ENCODE peak calls at places on chromosomes 11 and 22, in four cellular contexts. X is activated effector memory CD4-positive, alpha-beta T cell treated with anti-CD3 and anti-CD28 coated beads, Interleukin-2, amount 50 U/mL, for 16 hours; F is CD8-positive, alpha-beta memory T cell; J is SK-MEL-5. H is an unnamed sample.
A peak's percentile ranks its signal among the peaks of the same experiment; 100 is the strongest.

GRCh38 chr22:24186352-24186740 is 5.1 kb downstream of the SUSD2 start:
- DNase-seq in X (no peak), F (no peak), J (no peak), H (no peak)

GRCh38 chr11:65546217-65546958 is 11.8 kb downstream of the LTBP3 start:
- DNase-seq in J (peak; percentile 48), X (peak; percentile 99), F (peak; percentile 98), H (peak; percentile 95)

GRCh38 chr22:37309221-37310074 is 27.1 kb downstream of the CYTH4 start:
- DNase-seq in X (peak; percentile 77), J (no peak), F (peak; percentile 65), H (no peak)

GRCh38 chr11:35525501-35526175 is at the start of gene PAMR1:
- DNase-seq in X (no peak), J (no peak), F (no peak), H (peak; percentile 77)

GRCh38 chr11:47189100-47189834 is 3.0 kb upstream of the PACSIN3 start:
- DNase-seq in J (peak; percentile 27), X (no peak), F (no peak), H (no peak)

GRCh38 chr22:42399315-42400271 is 32.6 kb downstream of the NFAM1 start:
- DNase-seq in J (no peak), F (no peak), X (no peak), H (no peak)

GRCh38 chr11:118180300-118180703 is 3.9 kb upstream of the SCN2B start:
- DNase-seq in X (peak; percentile 48), J (peak; percentile 53), F (no peak), H (peak; percentile 81)

GRCh38 chr22:25159028-25159427 is 40.6 kb upstream of the CRYBB3 start:
- DNase-seq in F (no peak), J (no peak), X (no peak), H (no peak)

GRCh38 chr22:43831561-43832392 is 19.7 kb upstream of the EFCAB6 start:
- DNase-seq in X (no peak), F (no peak), J (no peak), H (no peak)

GRCh38 chr11:57279131-57279530 is 42.1 kb upstream of the APLNR start:
- DNase-seq in J (no peak), F (no peak), X (no peak), H (no peak)

GRCh38 chr22:23110190-23110921 is 31.4 kb downstream of the RSPH14 start:
- DNase-seq in F (no peak), X (no peak), J (no peak), H (no peak)

GRCh38 chr11:27718346-27718852 is 18.1 kb upstream of the BDNF start:
- DNase-seq in X (no peak), J (peak; percentile 26), F (no peak), H (peak; percentile 81)

GRCh38 chr22:19522881-19523239 is 1.4 kb downstream of the CLDN5 start:
- DNase-seq in F (no peak), J (no peak), X (peak; percentile 44), H (no peak)

GRCh38 chr11:107011977-107012376 is 6.3 kb downstream of the GUCY1A2 start:
- DNase-seq in F (no peak), J (no peak), X (no peak), H (no peak)

GRCh38 chr11:95498731-95499396 is 267.9 kb upstream of the SESN3 start:
- DNase-seq in F (no peak), J (no peak), X (no peak), H (peak; percentile 74)

GRCh38 chr11:72618801-72619200 is 55.4 kb downstream of the PDE2A start:
- DNase-seq in F (no peak), J (no peak), X (no peak), H (no peak)

GRCh38 chr11:65236194-65237059 is 25.3 kb upstream of the POLA2 start:
- DNase-seq in F (no peak), J (no peak), X (no peak), H (no peak)

GRCh38 chr11:48037709-48038468 is 57.5 kb downstream of the PTPRJ start:
- DNase-seq in F (no peak), J (no peak), X (no peak), H (no peak)

GRCh38 chr11:20647976-20648565 is 21.3 kb upstream of the NELL1 start:
- DNase-seq in X (no peak), F (peak; percentile 8), J (peak; percentile 72), H (peak; percentile 59)

GRCh38 chr22:39214006-39214382 is 30.8 kb downstream of the PDGFB start:
- DNase-seq in J (no peak), X (peak; percentile 37), F (no peak), H (peak; percentile 39)

GRCh38 chr11:67285541-67286498 is 3.3 kb upstream of the ANKRD13D start:
- DNase-seq in J (no peak), F (peak; percentile 69), X (no peak), H (no peak)

GRCh38 chr22:50606126-50606525 is 5.5 kb downstream of the MAPK8IP2 start:
- DNase-seq in J (no peak), F (no peak), X (peak; percentile 33), H (no peak)

GRCh38 chr22:45742866-45743450 is 71.3 kb downstream of the ATXN10 start:
- DNase-seq in F (no peak), X (no peak), J (no peak), H (no peak)

GRCh38 chr11:74141274-74141695 is 29.5 kb downstream of the C2CD3 start:
- DNase-seq in J (peak; percentile 59), F (no peak), X (no peak), H (no peak)

GRCh38 chr11:1481483-1481825 is 5.1 kb downstream of the MOB2 start:
- DNase-seq in J (no peak), F (no peak), X (no peak), H (no peak)

GRCh38 chr22:41664490-41664889 is 24.2 kb downstream of the SNU13 start:
- DNase-seq in J (no peak), X (no peak), F (no peak), H (no peak)

GRCh38 chr11:79198898-79199250 is 242.0 kb downstream of the TENM4 start:
- DNase-seq in J (no peak), X (no peak), F (no peak), H (no peak)

GRCh38 chr11:77598195-77598594 is 8.4 kb downstream of the AQP11 start:
- DNase-seq in F (no peak), X (no peak), J (no peak), H (no peak)

GRCh38 chr22:29320546-29320945 is 5.0 kb upstream of the RASL10A start:
- DNase-seq in J (peak; percentile 62), F (no peak), X (no peak), H (no peak)

GRCh38 chr11:58898106-58898505 is 41.2 kb upstream of the GLYATL1 start:
- DNase-seq in F (no peak), J (no peak), X (no peak), H (no peak)

GRCh38 chr11:125960771-125961170 is 14.9 kb downstream of the VSIG10L2 start:
- DNase-seq in X (no peak), F (no peak), J (no peak), H (no peak)

GRCh38 chr11:12675951-12676711 is 1.9 kb downstream of the TEAD1 start:
- DNase-seq in J (peak; percentile 48), F (no peak), X (no peak), H (no peak)

H was measured in ecto neural progenitor cell.